ENCODE peak calls at places on chromosomes 3 and 15, in six cellular contexts. R, S, C, M, Z and W are unnamed samples.

GRCh38 chr15:99305761-99306505 is 54.7 kb downstream of the LRRC28 start:
- DNase-seq in S (peak; percentile 50), Z (peak; percentile 59), M (peak; percentile 76), C (no peak), R (no peak), W (peak; percentile 79)

GRCh38 chr15:58047149-58047548 is 18.4 kb downstream of the ALDH1A2 start:
- DNase-seq in M (no peak), Z (no peak), S (no peak), C (no peak), R (no peak), W (no peak)

GRCh38 chr15:36988947-36989346 is 111.4 kb downstream of the MEIS2 start:
- DNase-seq in C (no peak), Z (no peak), S (no peak), R (no peak), M (no peak), W (no peak)

GRCh38 chr3:158272071-158272470 is 162.2 kb downstream of the RSRC1 start:
- DNase-seq in R (no peak), S (no peak), M (no peak), Z (no peak), C (no peak), W (no peak)

GRCh38 chr3:42507252-42507651 is 4.8 kb downstream of the VIPR1 start:
- DNase-seq in Z (no peak), C (peak; percentile 61), S (peak; percentile 59), M (no peak), R (peak; percentile 72), W (no peak)

GRCh38 chr3:7439101-7439500 is 578.2 kb downstream of the GRM7 start:
- DNase-seq in S (no peak), C (no peak), Z (no peak), R (no peak), M (no peak), W (no peak)

GRCh38 chr3:51712963-51713362 is 6.1 kb downstream of the GRM2 start:
- DNase-seq in R (no peak), C (no peak), M (no peak), Z (no peak), S (no peak), W (peak; percentile 42)

GRCh38 chr15:64599716-64600115 is 139.3 kb downstream of the ZNF609 start:
- DNase-seq in M (no peak), R (no peak), S (no peak), C (no peak), Z (no peak), W (no peak)

GRCh38 chr15:98113357-98113756 is 152.9 kb downstream of the ARRDC4 start:
- DNase-seq in S (no peak), Z (no peak), C (no peak), R (no peak), M (no peak), W (peak; percentile 83)

GRCh38 chr15:67127925-67128324 is 62.5 kb downstream of the SMAD3 start:
- DNase-seq in S (no peak), Z (no peak), M (no peak), R (no peak), C (no peak), W (no peak)

DNA sequence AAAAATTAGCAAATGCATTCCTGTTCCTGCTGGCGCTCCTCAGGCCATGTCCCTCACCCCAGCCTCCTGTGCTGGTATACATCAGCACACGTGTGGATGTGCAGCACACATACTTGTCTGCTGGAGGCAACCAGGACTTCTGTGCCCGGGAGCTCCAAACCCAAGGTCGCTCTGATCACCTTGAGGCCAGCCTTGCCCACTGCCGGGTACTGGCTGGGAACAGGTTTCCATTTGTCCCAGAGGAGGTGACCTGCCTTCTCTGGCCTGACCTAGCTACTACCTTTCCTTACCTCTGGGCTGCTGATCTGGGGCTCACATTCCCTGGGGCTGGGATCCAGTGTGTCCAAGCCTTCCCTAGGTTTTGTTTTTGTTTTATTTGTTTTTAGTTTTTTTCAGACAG is 12.1 kb downstream of the PRKCD start:
- DNase-seq in C (no peak), M (no peak), S (no peak), R (no peak), Z (no peak), W (no peak)
- H3K4me1 ChIP-seq in C (no peaks in the 10 kb centered on the region), M (no peaks in the 10 kb centered on the region), S (peaks cover 54% of the 10 kb centered on the region), R (peaks cover 34% of the 10 kb centered on the region), Z (peaks cover 9% of the 10 kb centered on the region), W (peaks cover 31% of the 10 kb centered on the region)

GRCh38 chr3:46944191-46944590 is 32.4 kb downstream of the CCDC12 start:
- DNase-seq in C (no peak), M (no peak), Z (no peak), S (peak; percentile 54), R (no peak), W (peak; percentile 51)
- H3K4me1 ChIP-seq in C (peaks cover 62% of the 10 kb centered on the region), M (peaks cover 61% of the 10 kb centered on the region), Z (peaks cover 94% of the 10 kb centered on the region), S (peaks cover 84% of the 10 kb centered on the region), R (peaks cover 80% of the 10 kb centered on the region), W (peaks cover 75% of the 10 kb centered on the region)

DNA sequence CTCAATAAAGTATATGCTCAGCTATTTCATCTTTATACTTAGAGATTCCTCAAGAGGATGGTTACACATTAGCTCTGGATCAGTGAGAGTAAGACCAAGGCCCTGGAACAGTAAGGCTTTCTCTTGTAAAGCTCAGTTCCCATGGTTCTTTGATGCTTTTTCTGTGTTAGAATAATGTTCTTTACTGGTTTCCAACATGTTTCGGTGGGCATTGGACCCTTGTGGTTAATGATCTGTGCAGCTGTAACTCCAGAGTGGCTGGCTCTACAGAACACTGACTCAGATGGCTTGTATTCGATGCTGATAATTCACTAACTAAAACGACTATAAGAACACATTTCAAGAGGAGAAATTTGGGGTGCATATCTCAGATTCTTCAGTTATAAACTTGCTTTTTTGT is 114.7 kb downstream of the AKAP13 start:
- DNase-seq in M (no peak), C (no peak), R (no peak), S (no peak), Z (no peak), W (no peak)
- H3K4me1 ChIP-seq in M (peaks cover 15% of the 10 kb centered on the region), C (peaks cover 56% of the 10 kb centered on the region), R (peaks cover 62% of the 10 kb centered on the region), S (peaks cover 74% of the 10 kb centered on the region), Z (peaks cover 99% of the 10 kb centered on the region), W (peaks cover 15% of the 10 kb centered on the region)

DNA sequence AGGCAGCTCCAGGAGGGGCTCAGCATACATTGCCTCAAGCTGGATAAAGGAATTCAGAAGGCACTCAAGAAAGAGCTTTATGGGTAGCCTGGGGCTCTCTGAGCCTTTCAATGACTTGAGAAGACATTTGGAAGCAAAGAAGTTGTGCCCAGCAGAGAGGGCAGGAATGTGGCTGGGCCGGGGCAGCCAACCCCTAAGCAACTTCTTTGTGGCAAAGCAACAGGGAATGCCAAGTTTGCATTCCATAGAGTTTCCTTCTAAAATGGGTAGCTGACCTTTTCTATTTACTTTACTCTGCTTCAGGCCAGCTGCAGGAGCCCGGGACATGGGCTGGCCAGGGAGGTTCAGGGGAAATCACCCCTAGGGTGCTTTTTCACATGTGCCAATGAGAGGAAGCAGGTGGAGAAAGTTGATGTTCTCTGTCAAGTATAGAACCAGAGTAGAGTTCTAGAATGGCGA is 45.6 kb downstream of the CCDC12 start:
- DNase-seq in C (peak; percentile 46), S (peak; percentile 72), Z (no peak), M (no peak), R (no peak), W (peak; percentile 71)
- H3K4me1 ChIP-seq in C (peaks cover 100% of the 10 kb centered on the region), S (peaks cover 98% of the 10 kb centered on the region), Z (peaks cover 100% of the 10 kb centered on the region), M (peaks cover 54% of the 10 kb centered on the region), R (peaks cover 94% of the 10 kb centered on the region), W (peaks cover 75% of the 10 kb centered on the region)

GRCh38 chr15:93835378-93835777 is 396.0 kb upstream of the MCTP2 start:
- DNase-seq in Z (no peak), C (no peak), R (no peak), S (no peak), M (no peak), W (no peak)

GRCh38 chr15:93831641-93832040 is 399.7 kb upstream of the MCTP2 start:
- DNase-seq in C (no peak), Z (no peak), S (no peak), M (no peak), R (no peak), W (no peak)

GRCh38 chr15:93837450-93837849 is 393.9 kb upstream of the MCTP2 start:
- DNase-seq in C (no peak), R (no peak), M (no peak), Z (no peak), S (no peak), W (no peak)
- H3K4me1 ChIP-seq in C (no peaks in the 10 kb centered on the region), R (no peaks in the 10 kb centered on the region), M (no peaks in the 10 kb centered on the region), Z (no peaks in the 10 kb centered on the region), S (no peaks in the 10 kb centered on the region), W (no peaks in the 10 kb centered on the region)

GRCh38 chr3:41296556-41296955 is 97.3 kb downstream of the CTNNB1 start:
- DNase-seq in C (no peak), S (no peak), M (no peak), Z (no peak), R (no peak), W (no peak)
- H3K4me1 ChIP-seq in C (no peaks in the 10 kb centered on the region), S (no peaks in the 10 kb centered on the region), M (no peaks in the 10 kb centered on the region), Z (peaks cover 8% of the 10 kb centered on the region), R (no peaks in the 10 kb centered on the region), W (no peaks in the 10 kb centered on the region)

GRCh38 chr15:68421798-68422402 is 10.1 kb downstream of the ITGA11 start:
- DNase-seq in R (no peak), C (no peak), Z (no peak), M (no peak), S (no peak), W (peak; percentile 34)

GRCh38 chr15:68426149-68426548 is 5.8 kb downstream of the ITGA11 start:
- DNase-seq in R (no peak), S (no peak), C (no peak), Z (no peak), M (no peak), W (peak; percentile 49)

GRCh38 chr15:68424754-68425390 is 7.1 kb downstream of the ITGA11 start:
- DNase-seq in C (no peak), S (no peak), R (no peak), M (no peak), Z (no peak), W (peak; percentile 14)

GRCh38 chr15:68425428-68426060 is 6.4 kb downstream of the ITGA11 start:
- DNase-seq in S (no peak), R (no peak), M (no peak), C (no peak), Z (no peak), W (peak; percentile 42)

DNA sequence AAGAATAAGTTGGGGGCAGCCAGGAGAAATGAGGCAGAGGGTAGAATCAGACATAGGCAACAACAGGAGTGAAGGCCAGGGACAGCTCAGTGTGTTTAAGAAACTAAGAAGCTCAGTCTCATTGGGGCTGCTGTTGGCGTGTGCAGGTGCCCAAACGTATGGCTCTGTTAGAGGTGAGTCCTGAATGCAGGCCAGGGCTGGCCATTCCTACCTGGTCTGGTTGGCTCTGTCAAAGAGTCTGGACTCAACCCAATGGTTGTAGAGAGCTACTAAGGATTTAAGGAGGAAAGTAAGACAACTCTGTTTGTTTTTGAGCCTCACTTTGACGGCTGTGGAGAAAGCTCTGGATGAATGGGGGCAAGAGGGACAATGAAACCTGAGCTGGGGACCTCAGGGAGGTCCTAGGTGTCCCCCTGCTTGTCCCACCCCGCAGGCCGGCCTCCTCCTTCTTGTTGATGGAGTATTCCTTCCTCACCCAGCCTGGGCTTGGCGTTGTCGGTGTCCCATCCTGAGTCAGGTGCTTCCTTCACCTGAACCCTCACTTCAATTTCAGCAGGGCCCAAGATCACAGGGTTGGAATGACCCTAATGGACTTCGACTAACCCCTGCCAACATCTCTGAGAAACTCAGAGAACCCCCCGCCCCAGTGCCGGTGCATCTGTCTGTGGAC is 8.5 kb downstream of the ITGA11 start:
- DNase-seq in Z (no peak), M (no peak), R (no peak), S (no peak), C (no peak), W (peak; percentile 45)
- H3K4me1 ChIP-seq in Z (peaks cover 10% of the 10 kb centered on the region), M (peaks cover 5% of the 10 kb centered on the region), R (peaks cover 9% of the 10 kb centered on the region), S (no peaks in the 10 kb centered on the region), C (peaks cover 8% of the 10 kb centered on the region), W (no peaks in the 10 kb centered on the region)